ENCODE peak calls at places on chromosomes 2 and 18, in eight cellular contexts. A, U, K, W, S, D, N and P are unnamed samples.

GRCh38 chr2:158984554-158985207 is 16.2 kb downstream of the TANC1 start:
- DNase-seq in A (no peak), U (no peak), N (peak; percentile 54), D (no peak), S (no peak), K (no peak), W (no peak), P (no peak)

GRCh38 chr18:11488175-11488574 is 121.2 kb upstream of the SLC35G4 start:
- DNase-seq in S (peak; percentile 50), N (no peak), K (peak; percentile 58), D (no peak), W (no peak), U (no peak), A (no peak), P (no peak)

GRCh38 chr2:215548714-215549113 is 112.8 kb upstream of the FN1 start:
- DNase-seq in U (no peak), K (peak; percentile 87), A (no peak), N (no peak), D (no peak), S (no peak), W (no peak), P (no peak)

GRCh38 chr2:239532859-239533258 is 132.0 kb upstream of the HDAC4 start:
- DNase-seq in A (no peak), K (no peak), S (no peak), N (no peak), W (peak; percentile 42), D (no peak), U (no peak), P (no peak)

GRCh38 chr2:5020451-5020850 is 671.7 kb upstream of the SOX11 start:
- DNase-seq in W (no peak), D (no peak), S (no peak), A (no peak), U (no peak), N (no peak), K (no peak), P (no peak)

GRCh38 chr2:117269574-117269973 is 544.9 kb upstream of the DDX18 start:
- DNase-seq in U (no peak), D (no peak), K (no peak), W (no peak), S (no peak), A (no peak), N (no peak), P (no peak)

GRCh38 chr18:68735498-68736343 is 20.8 kb upstream of the TMX3 start:
- DNase-seq in K (peak; percentile 84), U (no peak), A (no peak), D (no peak), W (no peak), S (no peak), N (no peak), P (no peak)

GRCh38 chr18:9516437-9517064 is 41.2 kb downstream of the RALBP1 start:
- DNase-seq in K (peak; percentile 60), A (no peak), U (no peak), N (no peak), S (no peak), W (no peak), D (no peak), P (no peak)

GRCh38 chr2:233556756-233557736 is 9.5 kb downstream of the USP40 start:
- DNase-seq in D (no peak), A (no peak), N (no peak), W (no peak), K (peak; percentile 55), U (no peak), S (peak; percentile 77), P (no peak)

GRCh38 chr2:237932731-237933131 is 34.1 kb upstream of the UBE2F start:
- DNase-seq in W (no peak), A (no peak), D (no peak), S (no peak), K (peak; percentile 75), U (no peak), N (no peak), P (no peak)

GRCh38 chr2:170588729-170589128 is 126.4 kb upstream of the SP5 start:
- DNase-seq in U (no peak), N (no peak), S (no peak), A (no peak), D (no peak), W (no peak), K (no peak), P (no peak)

GRCh38 chr2:142291964-142292363 is 161.1 kb upstream of the LRP1B start:
- DNase-seq in D (no peak), U (no peak), A (no peak), S (no peak), W (no peak), N (no peak), K (no peak), P (no peak)

GRCh38 chr2:165357758-165358157 is 111.7 kb upstream of the CSRNP3 start:
- DNase-seq in U (no peak), W (no peak), A (no peak), N (no peak), D (no peak), K (peak; percentile 58), S (peak; percentile 23), P (no peak)

GRCh38 chr18:11183621-11184020 is 34.3 kb upstream of the PIEZO2 start:
- DNase-seq in N (no peak), D (no peak), A (no peak), W (no peak), K (no peak), U (no peak), S (no peak), P (no peak)

GRCh38 chr18:34909637-34910364 is 131.4 kb upstream of the MAPRE2 start:
- DNase-seq in D (no peak), W (no peak), S (no peak), K (no peak), A (no peak), U (no peak), N (no peak), P (no peak)

GRCh38 chr2:240407090-240407489 is 28.4 kb upstream of the GPC1 start:
- DNase-seq in D (no peak), N (no peak), U (peak; percentile 2), W (no peak), S (no peak), K (no peak), A (no peak), P (peak; percentile 19)

GRCh38 chr2:38731684-38732221 is 19.4 kb downstream of the SRSF7 start:
- DNase-seq in N (no peak), U (no peak), D (no peak), K (no peak), A (no peak), W (no peak), S (no peak), P (no peak)

GRCh38 chr2:36455788-36456187 is 100.2 kb downstream of the CRIM1 start:
- DNase-seq in D (no peak), S (no peak), W (no peak), N (peak; percentile 45), K (no peak), U (no peak), A (no peak), P (no peak)
- H3K27ac ChIP-seq in D (peak overlapping the region; percentile 76), S (no peak overlapping the region), W (no peak overlapping the region), N (peak overlapping the region; percentile 73), K (no peak overlapping the region), U (peak overlapping the region; percentile 55), A (peak overlapping the region; percentile 70), P (peak overlapping the region; percentile 72)

GRCh38 chr18:44834867-44835469 is 154.3 kb downstream of the SETBP1 start:
- DNase-seq in W (no peak), D (no peak), U (no peak), K (no peak), S (no peak), A (no peak), N (no peak), P (no peak)
- H3K27ac ChIP-seq in W (no peak overlapping the region), D (no peak overlapping the region), U (no peak overlapping the region), K (peak overlapping the region; percentile 61), S (no peak overlapping the region), A (peak overlapping the region; percentile 50), N (no peak overlapping the region), P (no peak overlapping the region)

GRCh38 chr2:80167284-80167808 is 137.2 kb downstream of the LRRTM1 start:
- DNase-seq in D (no peak), A (no peak), K (no peak), W (no peak), S (no peak), N (no peak), U (no peak), P (no peak)

GRCh38 chr2:80169811-80170594 is 134.5 kb downstream of the LRRTM1 start:
- DNase-seq in U (no peak), S (no peak), W (no peak), D (no peak), K (no peak), A (no peak), N (no peak), P (no peak)

GRCh38 chr2:80166457-80166856 is 138.1 kb downstream of the LRRTM1 start:
- DNase-seq in U (no peak), N (no peak), K (no peak), A (no peak), D (no peak), W (no peak), S (no peak), P (no peak)

GRCh38 chr2:80168037-80168436 is 136.5 kb downstream of the LRRTM1 start:
- DNase-seq in D (no peak), W (no peak), K (no peak), A (no peak), U (no peak), S (no peak), N (no peak), P (no peak)

DNA sequence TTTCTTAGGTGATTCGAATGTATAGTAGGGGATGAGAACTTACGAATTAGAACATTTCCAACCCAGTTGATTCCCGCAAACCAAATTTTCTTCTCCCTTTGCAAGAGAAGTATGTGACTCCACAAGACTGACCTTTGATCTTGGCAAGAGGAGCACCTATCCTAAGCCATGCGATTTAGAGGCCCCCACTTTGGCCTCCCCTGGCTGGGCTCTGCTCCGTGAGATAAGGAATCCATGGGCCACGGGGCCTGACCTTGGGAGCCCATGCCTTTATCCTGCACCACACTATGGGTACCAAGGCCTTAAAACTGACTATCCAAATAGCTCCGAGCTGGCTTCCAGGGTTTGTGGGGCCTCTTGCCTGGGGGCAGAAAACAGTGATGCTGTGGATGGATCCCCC is 135.8 kb downstream of the LRRTM1 start:
- DNase-seq in K (no peak), N (no peak), U (no peak), D (no peak), S (no peak), A (no peak), W (no peak), P (no peak)
- H3K27ac ChIP-seq in K (no peak overlapping the region), N (no peak overlapping the region), U (no peak overlapping the region), D (no peak overlapping the region), S (no peak overlapping the region), A (no peak overlapping the region), W (no peak overlapping the region), P (no peak overlapping the region)

GRCh38 chr18:8142932-8143331 is 466.3 kb upstream of the RAB12 start:
- DNase-seq in N (no peak), U (no peak), S (no peak), A (no peak), K (no peak), W (no peak), D (no peak), P (no peak)

GRCh38 chr18:8142131-8142711 is 467.0 kb upstream of the RAB12 start:
- DNase-seq in W (no peak), U (no peak), K (peak; percentile 69), D (no peak), N (peak; percentile 21), S (no peak), A (no peak), P (no peak)

GRCh38 chr18:8139127-8139591 is 470.1 kb upstream of the RAB12 start:
- DNase-seq in U (no peak), W (no peak), S (no peak), N (peak; percentile 34), A (no peak), D (no peak), K (peak; percentile 10), P (no peak)

GRCh38 chr18:8139971-8140406 is 469.2 kb upstream of the RAB12 start:
- DNase-seq in U (peak; percentile 49), D (no peak), A (no peak), S (no peak), K (peak; percentile 9), W (no peak), N (no peak), P (no peak)

GRCh38 chr18:8140841-8141501 is 468.3 kb upstream of the RAB12 start:
- DNase-seq in N (peak; percentile 30), S (no peak), A (no peak), D (no peak), W (no peak), K (peak; percentile 72), U (no peak), P (no peak)
- H3K27ac ChIP-seq in N (peak overlapping the region; percentile 62), S (no peak overlapping the region), A (peak overlapping the region; percentile 22), D (peak overlapping the region; percentile 54), W (no peak overlapping the region), K (no peak overlapping the region), U (peak overlapping the region; percentile 43), P (no peak overlapping the region)